ENCODE peak calls at places on chromosome 1, in five cellular contexts. One of them, this sample, is unnamed.

GRCh38 chr1:41915786-41916571 is 2.7 kb downstream of the HIVEP3 start:
- DNase-seq in endodermal cell: no peak
- DNase-seq in iPS DF 6.9: no peak
- DNase-seq in breast epithelium: no peak
- DNase-seq in A549: no peak
- DNase-seq in this sample: no peak

GRCh38 chr1:204714861-204715511 is 29.4 kb upstream of the LRRN2 start:
- DNase-seq in iPS DF 6.9: peak
- DNase-seq in endodermal cell: peak
- DNase-seq in A549: no peak
- DNase-seq in breast epithelium: no peak
- DNase-seq in this sample: no peak

GRCh38 chr1:67815303-67816095 is 17.8 kb downstream of the GNG12 start:
- DNase-seq in A549: no peak
- DNase-seq in endodermal cell: no peak
- DNase-seq in iPS DF 6.9: no peak
- DNase-seq in breast epithelium: no peak
- DNase-seq in this sample: peak

GRCh38 chr1:83055391-83056170 is 943.4 kb downstream of the TTLL7 start:
- DNase-seq in A549: no peak
- DNase-seq in breast epithelium: no peak
- DNase-seq in endodermal cell: peak
- DNase-seq in iPS DF 6.9: no peak
- DNase-seq in this sample: no peak

GRCh38 chr1:53326598-53327182 is 1.2 kb downstream of the LRP8 start:
- DNase-seq in iPS DF 6.9: no peak
- DNase-seq in A549: peak
- DNase-seq in breast epithelium: no peak
- DNase-seq in endodermal cell: peak
- DNase-seq in this sample: no peak

GRCh38 chr1:224815647-224816046 is 113.8 kb upstream of the DNAH14 start:
- DNase-seq in A549: no peak
- DNase-seq in breast epithelium: no peak
- DNase-seq in iPS DF 6.9: no peak
- DNase-seq in endodermal cell: no peak
- DNase-seq in this sample: no peak

GRCh38 chr1:37808369-37809319 is 636 bp upstream of the YRDC start:
- DNase-seq in iPS DF 6.9: no peak
- DNase-seq in endodermal cell: peak
- DNase-seq in A549: peak
- DNase-seq in breast epithelium: no peak
- DNase-seq in this sample: peak

GRCh38 chr1:227353186-227353585 is 34.9 kb upstream of the CDC42BPA start:
- DNase-seq in breast epithelium: no peak
- DNase-seq in A549: no peak
- DNase-seq in endodermal cell: no peak
- DNase-seq in iPS DF 6.9: no peak
- DNase-seq in this sample: no peak

GRCh38 chr1:38889589-38889988 is 8.2 kb upstream of the GJA9 start:
- DNase-seq in A549: no peak
- DNase-seq in breast epithelium: no peak
- DNase-seq in iPS DF 6.9: no peak
- DNase-seq in endodermal cell: no peak
- DNase-seq in this sample: no peak

GRCh38 chr1:32774950-32775634 is 42.1 kb downstream of the YARS1 start:
- DNase-seq in A549: no peak
- DNase-seq in endodermal cell: peak
- DNase-seq in iPS DF 6.9: no peak
- DNase-seq in breast epithelium: no peak
- DNase-seq in this sample: no peak

GRCh38 chr1:155970531-155971167 is 7.7 kb downstream of the ARHGEF2 start:
- DNase-seq in A549: no peak
- DNase-seq in iPS DF 6.9: no peak
- DNase-seq in endodermal cell: no peak
- DNase-seq in breast epithelium: no peak
- DNase-seq in this sample: peak

GRCh38 chr1:23202263-23202749 is 15.0 kb downstream of the HTR1D start:
- DNase-seq in iPS DF 6.9: no peak
- DNase-seq in A549: no peak
- DNase-seq in endodermal cell: no peak
- DNase-seq in breast epithelium: no peak
- DNase-seq in this sample: no peak

GRCh38 chr1:229075217-229075616 is 195.7 kb upstream of the RAB4A start:
- DNase-seq in endodermal cell: no peak
- DNase-seq in breast epithelium: no peak
- DNase-seq in iPS DF 6.9: no peak
- DNase-seq in A549: no peak
- DNase-seq in this sample: no peak

GRCh38 chr1:222784371-222784770 is 30.5 kb upstream of the DISP1 start:
- DNase-seq in iPS DF 6.9: no peak
- DNase-seq in breast epithelium: no peak
- DNase-seq in A549: no peak
- DNase-seq in endodermal cell: no peak
- DNase-seq in this sample: no peak

GRCh38 chr1:153789478-153790148 is 14.4 kb downstream of the SLC27A3 start:
- DNase-seq in breast epithelium: no peak
- DNase-seq in iPS DF 6.9: no peak
- DNase-seq in endodermal cell: peak
- DNase-seq in A549: no peak
- DNase-seq in this sample: no peak

GRCh38 chr1:110067957-110068645 is 2.4 kb downstream of the ALX3 start:
- DNase-seq in breast epithelium: no peak
- DNase-seq in A549: no peak
- DNase-seq in iPS DF 6.9: no peak
- DNase-seq in endodermal cell: peak
- DNase-seq in this sample: no peak

GRCh38 chr1:20199410-20199809 is 13.1 kb upstream of the PLA2G2C start:
- DNase-seq in breast epithelium: no peak
- DNase-seq in A549: no peak
- DNase-seq in endodermal cell: no peak
- DNase-seq in iPS DF 6.9: no peak
- DNase-seq in this sample: no peak

GRCh38 chr1:63557365-63557987 is 34.2 kb downstream of the EFCAB7 start:
- DNase-seq in endodermal cell: peak
- DNase-seq in A549: no peak
- DNase-seq in breast epithelium: no peak
- DNase-seq in iPS DF 6.9: no peak
- DNase-seq in this sample: no peak

GRCh38 chr1:22976127-22976460 is 3.4 kb upstream of the LACTBL1 start:
- DNase-seq in iPS DF 6.9: no peak
- DNase-seq in endodermal cell: no peak
- DNase-seq in breast epithelium: no peak
- DNase-seq in A549: no peak
- DNase-seq in this sample: no peak

GRCh38 chr1:4655674-4656532 is 1.5 kb downstream of the AJAP1 start:
- DNase-seq in iPS DF 6.9: no peak
- DNase-seq in breast epithelium: no peak
- DNase-seq in A549: peak
- DNase-seq in endodermal cell: peak
- DNase-seq in this sample: no peak

GRCh38 chr1:54764132-54764921 is at the start of gene PARS2:
- DNase-seq in breast epithelium: peak
- DNase-seq in endodermal cell: peak
- DNase-seq in A549: peak
- DNase-seq in iPS DF 6.9: peak
- DNase-seq in this sample: peak

GRCh38 chr1:153881764-153882163 is 41.0 kb downstream of the GATAD2B start:
- DNase-seq in A549: no peak
- DNase-seq in iPS DF 6.9: no peak
- DNase-seq in breast epithelium: no peak
- DNase-seq in endodermal cell: no peak
- DNase-seq in this sample: no peak

DNA sequence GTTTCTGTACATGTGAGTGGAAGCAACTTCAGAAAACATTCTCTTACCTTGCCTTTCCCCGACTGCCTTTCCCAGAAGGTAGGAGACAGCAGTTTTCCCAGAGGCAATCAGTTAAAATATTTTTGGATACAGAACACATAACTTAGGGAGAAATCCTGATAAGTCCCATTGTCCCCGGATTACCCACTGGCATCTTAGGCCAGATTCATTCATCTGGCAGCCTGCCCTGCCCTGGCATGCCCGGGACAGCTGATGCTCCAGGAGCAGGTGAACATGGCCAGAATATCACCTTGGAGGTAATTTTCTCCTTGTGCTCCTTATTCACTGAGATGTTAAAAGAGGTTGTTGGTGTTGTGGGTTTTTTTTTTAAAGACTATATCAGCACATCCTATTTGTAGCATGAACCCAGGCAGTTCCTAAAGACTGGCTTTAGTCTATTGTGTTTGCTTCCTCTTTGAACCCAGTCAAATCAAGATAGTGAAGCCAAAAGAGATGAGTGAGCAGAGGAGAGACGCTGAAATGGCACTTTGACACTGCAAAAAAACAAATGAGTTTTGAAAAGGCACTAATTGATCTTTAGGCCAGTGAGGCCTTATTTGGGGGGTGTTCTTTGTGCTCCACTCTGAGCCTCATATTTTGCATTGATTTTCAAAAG is 139.6 kb downstream of the PLPP3 start:
- DNase-seq in A549: no peak
- DNase-seq in endodermal cell: no peak
- DNase-seq in breast epithelium: no peak
- DNase-seq in iPS DF 6.9: no peak
- DNase-seq in this sample: no peak
- H3K27ac ChIP-seq in A549: peak
- H3K27ac ChIP-seq in endodermal cell: no peak
- H3K27ac ChIP-seq in breast epithelium: no peak
- H3K27ac ChIP-seq in iPS DF 6.9: no peak
- H3K27ac ChIP-seq in this sample: no peak

DNA sequence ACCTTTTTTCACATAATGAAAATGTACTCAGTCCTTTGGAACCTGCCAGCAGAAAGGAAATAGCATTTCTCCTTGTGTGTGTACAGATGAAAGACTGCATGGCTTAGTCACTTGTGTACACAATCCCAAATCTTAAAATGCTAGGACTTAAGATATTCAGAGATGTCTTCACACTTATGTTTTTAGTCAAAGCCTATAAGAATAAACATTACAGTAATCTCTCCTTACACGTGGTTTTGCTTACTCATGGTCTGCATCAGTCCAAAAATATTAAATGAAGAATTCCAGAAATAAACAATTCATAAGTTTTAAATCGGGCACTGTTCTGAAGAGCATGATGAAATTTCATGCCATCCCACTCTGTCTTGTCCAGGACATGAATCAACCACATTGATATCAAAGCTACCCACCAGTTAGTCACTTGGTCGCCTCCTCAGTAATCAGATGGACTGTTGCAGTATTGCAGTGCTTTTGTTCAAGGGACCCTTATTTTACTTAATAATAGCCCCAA is 75.7 kb upstream of the RRP15 start:
- DNase-seq in A549: peak
- DNase-seq in breast epithelium: no peak
- DNase-seq in endodermal cell: no peak
- DNase-seq in iPS DF 6.9: no peak
- DNase-seq in this sample: no peak
- H3K27ac ChIP-seq in A549: peak
- H3K27ac ChIP-seq in breast epithelium: no peak
- H3K27ac ChIP-seq in endodermal cell: no peak
- H3K27ac ChIP-seq in iPS DF 6.9: no peak
- H3K27ac ChIP-seq in this sample: no peak

DNA sequence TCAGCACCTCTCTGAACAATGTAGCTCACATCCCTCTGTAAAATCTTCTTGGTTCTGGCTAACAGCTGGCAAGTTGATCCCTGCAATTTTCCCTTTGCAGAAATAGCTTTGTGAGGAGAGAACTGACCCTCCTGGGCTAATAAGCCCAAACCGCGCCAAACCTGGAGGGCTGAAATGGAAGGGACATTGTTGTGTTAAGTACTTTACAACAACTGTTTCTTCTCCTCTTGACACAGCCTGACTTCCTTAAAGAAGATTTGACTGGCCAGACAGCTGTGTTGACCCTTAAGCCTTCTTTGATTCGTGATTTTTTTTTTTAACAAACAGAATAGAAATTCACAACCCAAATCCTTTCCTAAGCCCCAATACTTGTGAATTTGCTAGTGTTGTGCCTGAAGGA is 5.7 kb downstream of the LMX1A start:
- DNase-seq in A549: no peak
- DNase-seq in iPS DF 6.9: no peak
- DNase-seq in breast epithelium: no peak
- DNase-seq in endodermal cell: peak
- DNase-seq in this sample: no peak
- H3K27ac ChIP-seq in A549: no peak
- H3K27ac ChIP-seq in iPS DF 6.9: no peak
- H3K27ac ChIP-seq in breast epithelium: no peak
- H3K27ac ChIP-seq in endodermal cell: no peak
- H3K27ac ChIP-seq in this sample: no peak

GRCh38 chr1:93723733-93724270 is 42.2 kb upstream of the BCAR3 start:
- DNase-seq in A549: no peak
- DNase-seq in iPS DF 6.9: no peak
- DNase-seq in endodermal cell: no peak
- DNase-seq in breast epithelium: no peak
- DNase-seq in this sample: no peak
- H3K27ac ChIP-seq in A549: peak
- H3K27ac ChIP-seq in iPS DF 6.9: no peak
- H3K27ac ChIP-seq in endodermal cell: peak
- H3K27ac ChIP-seq in breast epithelium: no peak
- H3K27ac ChIP-seq in this sample: peak

GRCh38 chr1:157653494-157653873 is 47.1 kb downstream of the FCRL3 start:
- DNase-seq in A549: no peak
- DNase-seq in breast epithelium: no peak
- DNase-seq in endodermal cell: no peak
- DNase-seq in iPS DF 6.9: no peak
- DNase-seq in this sample: no peak

GRCh38 chr1:157648317-157648716 is 50.4 kb upstream of the FCRL4 start:
- DNase-seq in breast epithelium: no peak
- DNase-seq in endodermal cell: no peak
- DNase-seq in iPS DF 6.9: no peak
- DNase-seq in A549: no peak
- DNase-seq in this sample: no peak

GRCh38 chr1:157652859-157653493 is 47.6 kb downstream of the FCRL3 start:
- DNase-seq in iPS DF 6.9: no peak
- DNase-seq in A549: no peak
- DNase-seq in endodermal cell: no peak
- DNase-seq in breast epithelium: no peak
- DNase-seq in this sample: no peak
- H3K27ac ChIP-seq in iPS DF 6.9: no peak
- H3K27ac ChIP-seq in A549: no peak
- H3K27ac ChIP-seq in endodermal cell: no peak
- H3K27ac ChIP-seq in breast epithelium: no peak
- H3K27ac ChIP-seq in this sample: no peak